ENCODE peak calls at places on chromosome X, in five cellular contexts. T is astrocyte of the spinal cord, V is brain microvascular endothelial cell, L is breast epithelium, I is A673. B is an unnamed sample.

GRCh38 chrX:15468036-15468435 is 25.1 kb downstream of the PIR start:
- DNase-seq in T (peak), V (peak), L (no peak), I (peak), B (peak)

GRCh38 chrX:72536542-72536941 is 36.1 kb downstream of the HDAC8 start:
- DNase-seq in T (no peak), V (no peak), L (no peak), I (no peak), B (no peak)

GRCh38 chrX:113929004-113929403 is 654.9 kb upstream of the HTR2C start:
- DNase-seq in T (peak), V (peak), L (no peak), I (peak), B (no peak)

GRCh38 chrX:40098264-40099045 is 697 bp upstream of the BCOR start:
- DNase-seq in T (peak), V (no peak), L (no peak), I (peak), B (no peak)

GRCh38 chrX:110746014-110746413 is 49.6 kb downstream of the CHRDL1 start:
- DNase-seq in T (no peak), V (no peak), L (no peak), I (no peak), B (no peak)

GRCh38 chrX:17597836-17598434 is 139.4 kb upstream of the SCML1 start:
- DNase-seq in T (peak), V (peak), L (peak), I (peak), B (peak)

GRCh38 chrX:21374163-21374993 is at the start of gene CNKSR2:
- DNase-seq in T (peak), V (peak), L (no peak), I (peak), B (peak)

GRCh38 chrX:15914486-15914885 is 59.9 kb upstream of the AP1S2 start:
- DNase-seq in T (no peak), V (no peak), L (no peak), I (no peak), B (no peak)

GRCh38 chrX:26613951-26614350 is 398.0 kb downstream of the MAGEB5 start:
- DNase-seq in T (peak), V (peak), L (no peak), I (no peak), B (no peak)

GRCh38 chrX:149950681-149951080 is 12.4 kb upstream of the EOLA2 start:
- DNase-seq in T (peak), V (peak), L (no peak), I (peak), B (no peak)

GRCh38 chrX:122625821-122626220 is 558.3 kb upstream of the GRIA3 start:
- DNase-seq in T (peak), V (no peak), L (no peak), I (no peak), B (no peak)

GRCh38 chrX:38109042-38109904 is 102.9 kb downstream of the SYTL5 start:
- DNase-seq in T (no peak), V (no peak), L (no peak), I (no peak), B (no peak)

GRCh38 chrX:119605398-119605738 is 856 bp downstream of the NKRF start:
- DNase-seq in T (no peak), V (no peak), L (no peak), I (peak), B (peak)

GRCh38 chrX:39592776-39593175 is 505.0 kb downstream of the BCOR start:
- DNase-seq in T (peak), V (no peak), L (no peak), I (no peak), B (no peak)

GRCh38 chrX:77749695-77750094 is 36.3 kb downstream of the ATRX start:
- DNase-seq in T (peak), V (peak), L (no peak), I (no peak), B (no peak)

GRCh38 chrX:129462707-129463106 is 60.6 kb downstream of the SMARCA1 start:
- DNase-seq in T (no peak), V (no peak), L (no peak), I (peak), B (no peak)

GRCh38 chrX:72202792-72203401 is 21.3 kb downstream of the PIN4 start:
- DNase-seq in T (no peak), V (no peak), L (no peak), I (no peak), B (no peak)

GRCh38 chrX:110755061-110755460 is 40.6 kb downstream of the CHRDL1 start:
- DNase-seq in T (peak), V (no peak), L (no peak), I (no peak), B (no peak)

GRCh38 chrX:149510386-149510785 is 5.3 kb upstream of the IDS start:
- DNase-seq in T (no peak), V (no peak), L (no peak), I (peak), B (no peak)

GRCh38 chrX:39953879-39954278 is 143.9 kb downstream of the BCOR start:
- DNase-seq in T (peak), V (peak), L (peak), I (no peak), B (peak)

GRCh38 chrX:53022381-53022780 is 26.2 kb upstream of the GPR173 start:
- DNase-seq in T (no peak), V (no peak), L (no peak), I (no peak), B (no peak)

GRCh38 chrX:113868169-113868568 is 715.7 kb upstream of the HTR2C start:
- DNase-seq in T (no peak), V (no peak), L (no peak), I (peak), B (no peak)

GRCh38 chrX:94743478-94743877 is 1069.5 kb downstream of the FAM133A start:
- DNase-seq in T (no peak), V (no peak), L (no peak), I (no peak), B (no peak)

GRCh38 chrX:94744786-94745185 is 1070.8 kb downstream of the FAM133A start:
- DNase-seq in T (no peak), V (no peak), L (no peak), I (no peak), B (no peak)

DNA sequence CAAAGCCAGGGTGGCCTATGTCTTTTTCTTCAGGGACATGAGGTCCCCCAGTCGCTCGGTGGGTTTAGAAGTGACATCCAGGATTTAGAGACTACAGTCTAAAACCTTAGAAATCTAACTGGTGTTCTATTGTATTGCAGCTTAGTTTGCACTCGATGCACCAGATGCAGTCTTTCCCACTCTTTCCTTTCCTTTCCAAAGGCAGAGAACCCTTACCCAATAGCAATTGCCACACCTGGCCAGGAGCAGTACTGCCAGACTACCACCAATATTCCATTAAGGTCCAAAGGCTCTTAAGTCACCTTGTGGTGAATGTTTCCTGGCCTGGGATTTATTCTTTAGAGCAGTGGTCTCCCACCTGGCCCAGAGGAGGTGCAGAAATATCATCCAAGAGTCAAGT is 1068.8 kb downstream of the FAM133A start:
- DNase-seq in T (no peak), V (no peak), L (no peak), I (no peak), B (no peak)
- TF ChIP-seq CTCF in T (no peak), V (no peak), L (no peak), I (no peak), B (no peak)

GRCh38 chrX:20237864-20238263 is 28.8 kb downstream of the RPS6KA3 start:
- DNase-seq in T (no peak), V (no peak), L (no peak), I (peak), B (no peak)
- TF ChIP-seq CTCF in T (no peak), V (no peak), L (no peak), I (no peak), B (no peak)

GRCh38 chrX:22534643-22535042 is 261.9 kb downstream of the CBLL2 start:
- DNase-seq in T (peak), V (peak), L (no peak), I (peak), B (no peak)

GRCh38 chrX:22538581-22538980 is 265.9 kb downstream of the CBLL2 start:
- DNase-seq in T (no peak), V (no peak), L (no peak), I (peak), B (no peak)

DNA sequence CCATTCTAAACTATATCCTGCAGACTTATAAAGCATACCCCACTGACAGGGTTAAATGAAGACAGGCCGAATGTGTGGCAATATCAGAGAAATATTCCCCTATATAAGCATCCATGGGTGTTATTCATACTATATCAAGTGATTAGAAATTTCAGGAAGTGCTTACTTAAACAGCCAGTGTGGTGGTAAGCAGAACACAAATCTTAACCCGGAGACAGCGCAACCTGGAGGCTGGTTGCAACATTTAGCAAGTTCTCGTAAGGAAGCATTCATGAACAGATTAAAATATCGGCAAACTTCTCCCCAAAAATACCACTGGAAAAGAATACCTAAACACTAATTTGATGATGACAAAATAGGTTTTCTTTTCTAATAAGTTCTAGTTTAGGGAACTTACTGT is 261.2 kb downstream of the CBLL2 start:
- DNase-seq in T (no peak), V (no peak), L (no peak), I (no peak), B (no peak)
- TF ChIP-seq CTCF in T (no peak), V (no peak), L (no peak), I (no peak), B (no peak)

DNA sequence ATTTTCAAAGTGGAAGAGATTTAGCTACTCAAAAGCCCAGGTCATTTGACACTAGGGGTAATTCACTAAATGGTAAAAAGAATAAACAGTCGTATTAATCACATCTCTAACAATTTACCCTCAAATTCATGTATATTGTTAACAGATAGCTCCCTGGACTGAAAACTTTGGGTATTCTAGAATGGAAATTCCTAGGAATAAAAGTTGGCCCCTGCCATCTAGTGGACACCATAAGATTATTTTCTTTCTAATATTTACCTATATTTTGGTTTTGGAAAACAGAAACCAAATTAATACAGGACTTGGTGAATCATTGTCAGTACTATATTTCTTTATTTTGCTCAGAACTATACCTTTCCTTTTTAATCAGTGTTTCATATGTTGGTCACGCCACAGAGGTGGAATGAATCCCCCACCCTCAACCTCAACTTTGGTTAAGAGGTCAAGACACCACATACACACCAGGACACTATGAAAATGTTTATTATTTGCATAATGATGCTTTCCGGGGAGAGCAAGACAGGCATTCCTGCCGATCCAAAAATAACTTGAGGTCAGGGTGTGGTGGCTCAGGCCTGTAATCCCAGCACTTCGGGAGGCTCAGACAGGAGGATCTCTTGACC is 96.2 kb upstream of the APOOL start:
- DNase-seq in T (peak), V (no peak), L (no peak), I (no peak), B (no peak)
- TF ChIP-seq CTCF in T (peak), V (no peak), L (no peak), I (no peak), B (no peak)

DNA sequence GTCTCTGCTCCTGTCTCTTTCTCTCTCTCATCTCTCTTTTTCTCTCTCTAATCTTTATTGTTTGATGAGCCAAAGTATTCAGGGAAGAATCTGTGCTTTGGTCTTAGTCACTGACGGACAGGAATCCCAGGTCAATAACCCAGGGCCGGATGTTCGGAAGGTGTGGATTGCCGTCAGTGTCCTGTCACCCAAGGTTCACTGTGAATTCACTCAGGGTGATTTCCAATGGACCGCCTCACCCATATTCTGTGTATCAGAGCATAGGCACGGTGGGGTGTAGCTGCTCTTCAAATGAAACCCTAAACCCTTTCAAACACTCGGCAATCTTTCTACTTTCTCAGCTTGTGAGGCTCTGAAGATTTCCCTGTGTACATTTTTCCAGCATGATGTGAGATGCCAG is 144.6 kb upstream of the GPC4 start:
- DNase-seq in T (no peak), V (no peak), L (no peak), I (no peak), B (no peak)
- TF ChIP-seq CTCF in T (no peak), V (no peak), L (no peak), I (no peak), B (no peak)

DNA sequence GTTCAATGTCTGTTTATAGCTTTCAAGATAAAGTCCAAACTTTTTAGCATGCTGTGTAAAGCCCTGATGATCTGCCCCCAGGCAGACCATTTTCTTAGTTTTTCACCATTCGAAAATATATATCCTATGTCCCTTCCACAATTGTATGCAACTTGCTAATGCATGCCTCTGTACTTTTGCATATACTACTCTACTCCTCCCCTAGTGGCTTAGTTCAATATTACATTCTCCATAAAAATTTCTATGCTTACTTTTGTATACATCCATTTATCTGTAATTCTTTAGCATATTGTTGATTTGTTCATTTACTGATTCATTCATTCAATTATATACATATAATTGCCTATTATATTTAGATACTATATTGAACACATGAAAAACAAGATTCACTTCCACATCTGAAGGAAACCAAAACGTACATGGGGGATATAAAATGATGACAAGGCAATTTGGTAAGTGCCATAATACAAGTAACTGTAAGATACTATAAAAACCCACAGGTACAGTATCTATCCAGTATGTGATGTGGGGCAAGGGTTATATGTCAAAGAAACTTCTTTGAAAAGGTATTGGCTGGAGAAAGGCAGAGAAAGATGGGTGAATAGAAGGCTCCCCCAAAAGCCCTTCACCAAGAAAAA is 902.5 kb downstream of the FAM133A start:
- DNase-seq in T (no peak), V (no peak), L (no peak), I (no peak), B (no peak)
- TF ChIP-seq CTCF in T (no peak), V (no peak), L (no peak), I (peak), B (no peak)

GRCh38 chrX:140762061-140762460 is 52.5 kb downstream of the LINC00632 start:
- DNase-seq in T (peak), V (peak), L (no peak), I (peak), B (peak)
- TF ChIP-seq CTCF in T (peak), V (peak), L (peak), I (peak), B (peak)

DNA sequence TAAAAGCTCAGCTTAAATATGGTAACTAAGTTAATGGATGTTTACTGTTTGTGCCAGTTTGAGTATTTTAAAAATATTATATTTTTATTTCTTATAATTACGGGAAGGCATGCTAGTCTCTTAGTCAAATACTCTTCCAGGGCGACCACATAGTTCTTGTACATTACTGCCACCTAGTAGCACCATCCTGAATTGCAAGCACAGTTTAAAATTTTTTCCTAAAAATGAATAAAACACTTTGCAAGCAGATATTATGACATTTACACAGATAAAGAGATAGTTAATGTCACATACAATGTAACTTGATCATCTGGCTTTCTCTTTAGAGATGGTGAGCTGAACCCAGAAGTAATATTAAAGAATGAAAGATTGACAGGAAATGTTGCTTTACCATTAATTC is 11.5 kb downstream of the NDP start:
- DNase-seq in T (no peak), V (no peak), L (no peak), I (peak), B (no peak)
- TF ChIP-seq CTCF in T (peak), V (peak), L (no peak), I (peak), B (no peak)

GRCh38 chrX:153969125-153969903 is 2.3 kb downstream of the HCFC1 start:
- DNase-seq in T (no peak), V (no peak), L (no peak), I (no peak), B (no peak)
- TF ChIP-seq CTCF in T (peak), V (peak), L (no peak), I (no peak), B (no peak)

GRCh38 chrX:47644557-47645091 is 5.7 kb downstream of the ELK1 start:
- DNase-seq in T (no peak), V (no peak), L (no peak), I (peak), B (no peak)
- TF ChIP-seq CTCF in T (peak), V (peak), L (no peak), I (peak), B (peak)